ENCODE peak calls at places on chromosomes 5 and 9, in ten cellular contexts. P is stimulated activated CD8-positive, alpha-beta memory T cell treated with anti-CD3 and anti-CD28 coated beads, Interleukin-15, amount 100 ng/mL, for 4 hours; Q is NCI-H524; H is stimulated activated CD4-positive, alpha-beta T cell treated with anti-CD3 and anti-CD28 coated beads, Interleukin-4, amount 100 ng/mL, for 4 hours; U is NCI-H446 treated with DMSO at 0.1 percent for 48 hours; J is naive thymus-derived CD8-positive, alpha-beta T cell; I is cardiac fibroblast; N is lower lobe of right lung; X is activated CD4-positive, alpha-beta T cell treated with anti-CD3 and anti-CD28 coated beads, Interleukin-2, amount 50 U/mL, for 48 hours; W is CD8-positive, alpha-beta T cell. B is an unnamed sample.

GRCh38 chr5:93620487-93621339 is 37.7 kb downstream of the NR2F1 start:
- DNase-seq in P (no peak), Q (peak; percentile 80), H (peak; percentile 44), U (peak; percentile 69), J (peak; percentile 33), I (peak; percentile 68), N (peak; percentile 78), X (peak; percentile 56), W (peak; percentile 72), B (peak; percentile 82)

GRCh38 chr9:105445203-105445881 is 2.5 kb upstream of the FSD1L start:
- DNase-seq in P (no peak), Q (no peak), H (no peak), U (no peak), J (no peak), I (peak; percentile 40), N (no peak), X (no peak), W (no peak), B (no peak)

GRCh38 chr9:93954436-93955355 is at the start of gene BARX1:
- DNase-seq in P (no peak), Q (peak; percentile 32), H (no peak), U (no peak), J (no peak), I (no peak), N (no peak), X (no peak), W (no peak), B (no peak)

GRCh38 chr9:93574091-93574899 is 2.1 kb upstream of the PHF2 start:
- DNase-seq in P (no peak), Q (no peak), H (no peak), U (no peak), J (no peak), I (no peak), N (no peak), X (no peak), W (peak; percentile 44), B (no peak)

GRCh38 chr5:4511996-4512656 is 628.0 kb upstream of the ADAMTS16 start:
- DNase-seq in P (no peak), Q (peak; percentile 94), H (no peak), U (no peak), J (no peak), I (peak; percentile 1), N (peak; percentile 76), X (no peak), W (no peak), B (no peak)

GRCh38 chr9:123311250-123311753 is 42.9 kb upstream of the STRBP start:
- DNase-seq in P (no peak), Q (no peak), H (no peak), U (no peak), J (no peak), I (no peak), N (no peak), X (no peak), W (no peak), B (no peak)

GRCh38 chr5:3698412-3698811 is 102.8 kb downstream of the IRX1 start:
- DNase-seq in P (no peak), Q (no peak), H (no peak), U (no peak), J (no peak), I (no peak), N (no peak), X (no peak), W (no peak), B (no peak)

GRCh38 chr5:99614888-99615287 is 686.1 kb upstream of the CHD1 start:
- DNase-seq in P (no peak), Q (no peak), H (no peak), U (no peak), J (no peak), I (no peak), N (no peak), X (no peak), W (no peak), B (no peak)

GRCh38 chr5:172322028-172322965 is 38.7 kb upstream of the UBTD2 start:
- DNase-seq in P (no peak), Q (no peak), H (no peak), U (no peak), J (no peak), I (no peak), N (no peak), X (no peak), W (no peak), B (no peak)

GRCh38 chr5:14109771-14110170 is 33.4 kb upstream of the TRIO start:
- DNase-seq in P (no peak), Q (no peak), H (no peak), U (no peak), J (no peak), I (peak; percentile 62), N (no peak), X (no peak), W (no peak), B (no peak)

GRCh38 chr5:63154480-63155309 is 576.1 kb downstream of the LRRC70 start:
- DNase-seq in P (no peak), Q (no peak), H (no peak), U (no peak), J (no peak), I (no peak), N (no peak), X (no peak), W (no peak), B (no peak)

GRCh38 chr5:168424506-168425298 is 61.6 kb upstream of the RARS1 start:
- DNase-seq in P (no peak), Q (no peak), H (no peak), U (no peak), J (no peak), I (peak; percentile 35), N (no peak), X (no peak), W (no peak), B (no peak)

GRCh38 chr5:19547640-19548039 is 440.4 kb downstream of the CDH18 start:
- DNase-seq in P (no peak), Q (peak; percentile 5), H (no peak), U (peak; percentile 85), J (no peak), I (peak; percentile 46), N (no peak), X (no peak), W (no peak), B (no peak)

GRCh38 chr5:102911973-102912372 is 156.9 kb downstream of the PAM start:
- DNase-seq in P (no peak), Q (no peak), H (no peak), U (peak; percentile 30), J (no peak), I (peak; percentile 66), N (no peak), X (no peak), W (no peak), B (no peak)

GRCh38 chr5:135833961-135834638 is 363 bp upstream of the SLC25A48 start:
- DNase-seq in P (no peak), Q (peak; percentile 17), H (no peak), U (no peak), J (no peak), I (peak; percentile 49), N (no peak), X (no peak), W (peak; percentile 17), B (no peak)

GRCh38 chr5:111762895-111763294 is 5.9 kb upstream of the NREP start:
- DNase-seq in P (no peak), Q (no peak), H (no peak), U (no peak), J (no peak), I (no peak), N (no peak), X (no peak), W (no peak), B (no peak)

GRCh38 chr5:174358276-174358675 is 312.8 kb downstream of the NSG2 start:
- DNase-seq in P (no peak), Q (no peak), H (no peak), U (no peak), J (no peak), I (no peak), N (no peak), X (no peak), W (no peak), B (no peak)

GRCh38 chr5:83983852-83984251 is 263.2 kb upstream of the HAPLN1 start:
- DNase-seq in P (no peak), Q (no peak), H (no peak), U (no peak), J (no peak), I (no peak), N (no peak), X (no peak), W (no peak), B (no peak)

GRCh38 chr9:98502976-98503325 is 205.8 kb downstream of the GABBR2 start:
- DNase-seq in P (no peak), Q (no peak), H (no peak), U (no peak), J (no peak), I (peak; percentile 75), N (peak; percentile 63), X (no peak), W (no peak), B (no peak)

GRCh38 chr5:86909896-86910295 is 292.2 kb downstream of the COX7C start:
- DNase-seq in P (no peak), Q (no peak), H (no peak), U (peak; percentile 48), J (no peak), I (peak; percentile 61), N (no peak), X (no peak), W (no peak), B (no peak)

GRCh38 chr5:79800979-79801827 is 111.6 kb downstream of the CMYA5 start:
- DNase-seq in P (no peak), Q (no peak), H (no peak), U (no peak), J (no peak), I (no peak), N (no peak), X (no peak), W (no peak), B (no peak)

GRCh38 chr9:2053883-2054845 is 39.0 kb downstream of the SMARCA2 start:
- DNase-seq in P (peak; percentile 35), Q (no peak), H (peak; percentile 29), U (no peak), J (peak; percentile 29), I (peak; percentile 75), N (no peak), X (peak; percentile 59), W (peak; percentile 77), B (no peak)

GRCh38 chr5:36880761-36881160 is 4.2 kb downstream of the NIPBL start:
- DNase-seq in P (no peak), Q (peak; percentile 33), H (no peak), U (no peak), J (no peak), I (peak; percentile 17), N (no peak), X (no peak), W (no peak), B (no peak)

GRCh38 chr9:32725066-32725860 is 58.1 kb upstream of the TMEM215 start:
- DNase-seq in P (no peak), Q (no peak), H (no peak), U (no peak), J (no peak), I (peak; percentile 15), N (no peak), X (no peak), W (no peak), B (no peak)

GRCh38 chr9:124840300-124840833 is 12.9 kb upstream of the WDR38 start:
- DNase-seq in P (no peak), Q (peak; percentile 90), H (no peak), U (no peak), J (no peak), I (no peak), N (no peak), X (no peak), W (no peak), B (no peak)

GRCh38 chr5:128539038-128539429 is 989 bp upstream of the FBN2 start:
- DNase-seq in P (no peak), Q (peak; percentile 58), H (no peak), U (no peak), J (no peak), I (peak; percentile 13), N (no peak), X (no peak), W (no peak), B (no peak)

B was measured in right lobe of liver.